ENCODE peak calls at places on chromosomes 5 and 9, in ten cellular contexts. S is left lung; O is GM23248; Z is neuronal stem cell; D is uterus; Y is SJSA1; W is CD8-positive, alpha-beta T cell; V is heart left ventricle; M is heart right ventricle; B is RWPE1. T is an unnamed sample.

GRCh38 chr9:136850866-136851775 is 1.0 kb upstream of the MAMDC4 start:
- DNase-seq in B (no peak), S (peak; percentile 73), V (peak; percentile 55), D (no peak), Y (no peak), O (no peak), W (no peak), Z (no peak), M (peak; percentile 12), T (no peak)

GRCh38 chr5:132484386-132484715 is 6.2 kb downstream of the IRF1 start:
- DNase-seq in O (no peak), S (no peak), B (no peak), M (no peak), Z (no peak), Y (no peak), D (peak; percentile 20), V (peak; percentile 17), W (no peak), T (no peak)

GRCh38 chr9:20032413-20033006 is 243.7 kb upstream of the SLC24A2 start:
- DNase-seq in O (no peak), M (no peak), Z (no peak), W (no peak), D (no peak), B (no peak), V (no peak), Y (no peak), S (no peak), T (no peak)

GRCh38 chr5:31854181-31854624 is 215.3 kb downstream of the PDZD2 start:
- DNase-seq in O (peak; percentile 16), D (peak; percentile 47), B (peak; percentile 82), S (no peak), W (no peak), Y (peak; percentile 2), Z (no peak), M (peak; percentile 32), V (no peak), T (no peak)

GRCh38 chr9:18726546-18726945 is 252.6 kb downstream of the ADAMTSL1 start:
- DNase-seq in B (no peak), Z (no peak), W (no peak), Y (peak; percentile 17), S (no peak), O (peak; percentile 52), M (no peak), D (no peak), V (no peak), T (no peak)

GRCh38 chr5:76457685-76458491 is 54.8 kb downstream of the IQGAP2 start:
- DNase-seq in Y (no peak), B (no peak), O (no peak), Z (no peak), S (no peak), W (no peak), V (no peak), D (no peak), M (no peak), T (no peak)

GRCh38 chr5:35354751-35355150 is 124.5 kb upstream of the PRLR start:
- DNase-seq in O (peak; percentile 71), M (no peak), V (no peak), Z (no peak), S (no peak), D (peak; percentile 34), Y (no peak), B (peak; percentile 47), W (no peak), T (no peak)

GRCh38 chr9:83234541-83234940 is 171.6 kb upstream of the RASEF start:
- DNase-seq in Z (no peak), O (no peak), B (no peak), D (no peak), S (no peak), M (no peak), V (no peak), Y (no peak), W (no peak), T (no peak)

DNA sequence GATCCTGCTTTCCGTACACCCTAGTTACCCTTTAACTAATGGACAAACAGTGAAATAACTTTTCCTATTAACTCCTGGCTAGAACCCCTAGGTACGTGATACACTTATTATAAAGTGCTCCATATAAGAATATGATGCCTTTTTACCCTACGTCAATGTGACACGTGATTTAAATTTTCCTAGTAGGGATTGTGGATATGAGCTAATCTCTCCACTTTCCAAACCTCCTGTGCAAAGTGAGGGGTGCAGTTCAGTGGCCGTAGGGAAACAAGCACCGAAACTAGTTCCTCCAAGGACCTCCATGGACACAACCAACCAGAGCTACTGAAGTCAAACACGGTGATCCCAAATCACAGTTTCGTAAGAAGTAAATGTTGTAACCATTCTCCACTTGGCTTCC is 19.3 kb downstream of the NFIB start:
- DNase-seq in Y (no peak), Z (no peak), O (no peak), M (no peak), V (no peak), W (no peak), B (no peak), D (no peak), S (no peak), T (no peak)
- H3K27ac ChIP-seq in Y (no peak overlapping the region), Z (no peak overlapping the region), O (no peak overlapping the region), M (no peak overlapping the region), V (no peak overlapping the region), W (no peak overlapping the region), B (no peak overlapping the region), D (no peak overlapping the region), S (no peak overlapping the region), T (no peak overlapping the region)

GRCh38 chr5:3131161-3131560 is 379.7 kb upstream of the IRX2 start:
- DNase-seq in B (no peak), Z (no peak), Y (no peak), V (no peak), S (no peak), O (no peak), M (no peak), D (no peak), W (no peak), T (no peak)

GRCh38 chr5:3124410-3124809 is 372.9 kb upstream of the IRX2 start:
- DNase-seq in V (no peak), Z (no peak), W (no peak), Y (no peak), D (no peak), M (no peak), B (no peak), O (no peak), S (no peak), T (no peak)

GRCh38 chr5:3127423-3127911 is 376.0 kb upstream of the IRX2 start:
- DNase-seq in Y (no peak), O (no peak), B (no peak), M (no peak), V (no peak), D (no peak), S (no peak), Z (no peak), W (no peak), T (no peak)

GRCh38 chr5:3126639-3127038 is 375.2 kb upstream of the IRX2 start:
- DNase-seq in O (no peak), Z (no peak), S (no peak), V (no peak), W (no peak), B (no peak), D (no peak), Y (no peak), M (no peak), T (no peak)

DNA sequence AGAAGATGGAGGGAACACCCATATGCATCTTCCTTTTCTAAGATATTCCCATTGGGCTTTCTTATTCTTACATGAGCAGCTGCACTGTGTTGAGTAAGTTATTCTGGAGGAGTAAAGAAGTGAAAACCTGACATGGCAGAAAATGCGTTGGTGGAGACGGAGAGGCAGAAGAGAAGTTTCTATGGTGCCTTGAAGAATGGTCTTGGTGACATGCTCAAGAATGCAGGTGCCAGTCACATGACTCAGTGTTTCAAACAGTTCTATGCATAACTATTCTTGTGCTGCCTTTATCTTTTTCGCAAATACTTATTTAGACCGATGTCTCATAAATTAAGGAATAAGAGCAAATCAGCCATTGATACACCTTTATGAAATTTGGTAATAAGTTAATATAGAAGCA is 377.8 kb upstream of the IRX2 start:
- DNase-seq in M (no peak), Z (no peak), B (no peak), D (no peak), Y (no peak), O (no peak), W (no peak), V (no peak), S (no peak), T (no peak)
- H3K27ac ChIP-seq in M (no peak overlapping the region), Z (no peak overlapping the region), B (no peak overlapping the region), D (no peak overlapping the region), Y (no peak overlapping the region), O (no peak overlapping the region), W (no peak overlapping the region), V (no peak overlapping the region), S (no peak overlapping the region), T (no peak overlapping the region)

GRCh38 chr5:175381116-175381515 is 62.9 kb downstream of the DRD1 start:
- DNase-seq in M (no peak), Y (no peak), D (no peak), V (no peak), B (no peak), W (no peak), O (no peak), S (no peak), Z (no peak), T (no peak)

GRCh38 chr5:175380701-175381100 is 63.3 kb downstream of the DRD1 start:
- DNase-seq in D (no peak), S (no peak), V (no peak), O (no peak), B (no peak), Z (no peak), M (no peak), W (no peak), Y (no peak), T (no peak)

GRCh38 chr5:175383350-175383749 is 60.6 kb downstream of the DRD1 start:
- DNase-seq in W (no peak), M (no peak), S (no peak), D (no peak), O (no peak), V (no peak), Z (no peak), Y (peak; percentile 27), B (no peak), T (no peak)

GRCh38 chr5:175379867-175380266 is 64.1 kb downstream of the DRD1 start:
- DNase-seq in M (no peak), O (no peak), S (no peak), Z (no peak), W (no peak), B (no peak), V (no peak), D (no peak), Y (no peak), T (no peak)

DNA sequence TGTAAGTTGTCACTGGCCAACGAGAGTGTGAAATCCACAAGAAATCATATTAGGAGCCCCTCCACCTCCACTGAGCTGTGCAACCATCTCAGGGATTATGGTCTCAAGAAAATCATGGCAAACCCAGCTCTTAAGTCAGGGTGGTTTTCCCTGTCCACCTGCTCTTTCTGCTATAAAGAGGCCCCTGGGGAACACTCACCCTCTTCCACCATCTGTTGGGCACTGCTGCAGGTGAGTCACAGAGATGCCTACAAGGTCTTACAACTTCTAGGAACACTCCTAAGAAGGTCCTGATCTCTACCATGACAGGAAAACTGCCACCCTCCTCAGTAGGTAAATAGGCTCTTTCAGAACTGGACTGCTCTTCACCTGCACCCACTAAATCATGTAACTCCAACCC is 61.8 kb downstream of the DRD1 start:
- DNase-seq in D (no peak), W (no peak), B (no peak), S (no peak), Z (no peak), M (no peak), V (no peak), O (no peak), Y (no peak), T (no peak)
- H3K27ac ChIP-seq in D (no peak overlapping the region), W (no peak overlapping the region), B (no peak overlapping the region), S (no peak overlapping the region), Z (no peak overlapping the region), M (no peak overlapping the region), V (no peak overlapping the region), O (no peak overlapping the region), Y (no peak overlapping the region), T (no peak overlapping the region)

GRCh38 chr5:55541056-55541635 is 6.4 kb upstream of the PLPP1 start:
- DNase-seq in W (no peak), V (no peak), D (no peak), M (no peak), O (no peak), Y (no peak), Z (no peak), S (no peak), B (no peak), T (no peak)

GRCh38 chr5:55540024-55540423 is 5.3 kb upstream of the PLPP1 start:
- DNase-seq in Z (no peak), S (no peak), M (no peak), B (no peak), Y (no peak), O (peak; percentile 46), W (no peak), D (no peak), V (no peak), T (no peak)

GRCh38 chr5:55544341-55544740 is 9.6 kb upstream of the PLPP1 start:
- DNase-seq in W (no peak), Z (no peak), D (no peak), S (no peak), M (no peak), Y (no peak), B (peak; percentile 26), O (peak; percentile 81), V (no peak), T (no peak)

GRCh38 chr5:55538621-55539020 is 3.9 kb upstream of the PLPP1 start:
- DNase-seq in S (no peak), D (no peak), W (no peak), Y (peak; percentile 20), M (no peak), Z (no peak), V (no peak), B (no peak), O (peak; percentile 19), T (no peak)

DNA sequence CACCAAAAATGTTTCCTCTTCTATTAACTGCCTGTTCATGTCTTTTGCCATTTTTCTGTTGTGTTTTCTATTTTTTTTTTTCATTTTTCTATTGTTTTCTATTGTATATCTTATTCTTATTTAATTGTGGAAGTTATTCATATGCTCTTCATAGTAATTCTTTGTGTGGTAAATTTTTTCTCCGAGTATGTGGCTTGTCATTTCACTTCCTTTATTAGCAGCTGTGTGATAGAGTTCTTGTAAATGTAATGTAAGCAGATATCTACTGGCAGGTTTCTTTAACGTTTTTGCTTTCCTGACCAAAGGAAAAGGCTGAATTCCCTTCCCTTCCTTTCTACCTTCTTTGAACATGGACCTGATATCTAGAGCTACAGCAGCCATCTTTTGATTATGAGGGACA is 5.8 kb upstream of the PLPP1 start:
- DNase-seq in S (no peak), B (no peak), V (no peak), Z (no peak), Y (no peak), O (no peak), W (no peak), D (no peak), M (no peak), T (no peak)
- H3K27ac ChIP-seq in S (no peak overlapping the region), B (no peak overlapping the region), V (no peak overlapping the region), Z (no peak overlapping the region), Y (no peak overlapping the region), O (no peak overlapping the region), W (no peak overlapping the region), D (no peak overlapping the region), M (no peak overlapping the region), T (no peak overlapping the region)

T was measured in CD4-positive, alpha-beta T cell.